ENCODE peak calls at places on chromosome 7, in six cellular contexts. T is neuronal stem cell, E is mammary epithelial cell, Y is neural progenitor cell, U is fibroblast of lung, W is GM23248. B is an unnamed sample. For H3K4me1, the result is how much of the 10 kb centered on the place peaks cover.

GRCh38 chr7:40199076-40199802 is 64.4 kb downstream of the SUGCT start:
- DNase-seq in T (no peak), E (peak), Y (peak), U (peak), W (peak), B (peak)

GRCh38 chr7:155644971-155645509 is 579 bp downstream of the RBM33 start:
- DNase-seq in T (peak), E (peak), Y (peak), U (peak), W (peak), B (no peak)

GRCh38 chr7:26167293-26167934 is 15.4 kb downstream of the NFE2L3 start:
- DNase-seq in T (no peak), E (no peak), Y (no peak), U (no peak), W (no peak), B (no peak)

GRCh38 chr7:122143376-122143750 is 686 bp downstream of the AASS start:
- DNase-seq in T (peak), E (peak), Y (peak), U (peak), W (peak), B (peak)

GRCh38 chr7:24063721-24064120 is 220.3 kb upstream of the NPY start:
- DNase-seq in T (no peak), E (no peak), Y (no peak), U (no peak), W (no peak), B (peak)

GRCh38 chr7:50369408-50370026 is 65.0 kb downstream of the IKZF1 start:
- DNase-seq in T (peak), E (peak), Y (peak), U (peak), W (peak), B (peak)

GRCh38 chr7:140610204-140611165 is 30.1 kb downstream of the DENND2A start:
- DNase-seq in T (no peak), E (no peak), Y (no peak), U (no peak), W (peak), B (peak)

GRCh38 chr7:137508437-137509175 is 165.1 kb upstream of the PTN start:
- DNase-seq in T (no peak), E (peak), Y (no peak), U (peak), W (peak), B (no peak)

GRCh38 chr7:134669845-134670373 is 23.3 kb downstream of the BPGM start:
- DNase-seq in T (no peak), E (peak), Y (no peak), U (peak), W (peak), B (no peak)

GRCh38 chr7:147911224-147911623 is 679.3 kb upstream of the C7orf33 start:
- DNase-seq in T (no peak), E (no peak), Y (no peak), U (no peak), W (no peak), B (no peak)

GRCh38 chr7:65449505-65449852 is 75.8 kb downstream of the ZNF92 start:
- DNase-seq in T (no peak), E (peak), Y (no peak), U (no peak), W (no peak), B (no peak)

GRCh38 chr7:90560730-90561129 is 35.4 kb upstream of the CDK14 start:
- DNase-seq in T (no peak), E (no peak), Y (no peak), U (peak), W (peak), B (no peak)

GRCh38 chr7:134941185-134941900 is 45.0 kb upstream of the AGBL3 start:
- DNase-seq in T (peak), E (peak), Y (peak), U (peak), W (peak), B (peak)

DNA sequence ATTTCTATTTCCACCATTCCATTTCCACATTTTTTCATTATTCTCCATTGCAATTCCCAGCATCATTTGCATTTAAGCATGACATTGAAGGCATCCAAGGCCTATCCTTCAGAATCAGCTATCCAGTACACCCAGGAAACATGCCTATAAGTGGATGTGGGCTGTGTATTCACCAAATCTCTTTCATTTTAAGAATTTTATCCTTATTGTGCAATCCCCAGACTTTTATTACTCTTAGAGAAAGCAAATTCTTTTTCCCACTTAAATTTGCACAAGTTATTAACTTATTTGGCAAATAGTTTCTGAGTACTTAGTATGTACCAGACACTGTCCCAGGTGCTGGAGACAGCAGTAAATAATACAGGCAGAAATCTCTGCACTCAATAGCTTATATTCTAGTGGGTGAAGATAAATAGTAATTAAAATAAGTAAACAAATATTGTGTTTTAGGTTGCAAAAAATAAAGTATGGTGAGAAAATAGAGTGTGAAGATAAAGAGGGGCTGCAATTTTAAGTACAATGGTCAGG is 132.9 kb downstream of the NRCAM start:
- DNase-seq in T (no peak), E (no peak), Y (no peak), U (no peak), W (no peak), B (no peak)
- H3K4me1 ChIP-seq in T (half or more), E (under half), Y (half or more), U (under half), W (under half), B (under half)

DNA sequence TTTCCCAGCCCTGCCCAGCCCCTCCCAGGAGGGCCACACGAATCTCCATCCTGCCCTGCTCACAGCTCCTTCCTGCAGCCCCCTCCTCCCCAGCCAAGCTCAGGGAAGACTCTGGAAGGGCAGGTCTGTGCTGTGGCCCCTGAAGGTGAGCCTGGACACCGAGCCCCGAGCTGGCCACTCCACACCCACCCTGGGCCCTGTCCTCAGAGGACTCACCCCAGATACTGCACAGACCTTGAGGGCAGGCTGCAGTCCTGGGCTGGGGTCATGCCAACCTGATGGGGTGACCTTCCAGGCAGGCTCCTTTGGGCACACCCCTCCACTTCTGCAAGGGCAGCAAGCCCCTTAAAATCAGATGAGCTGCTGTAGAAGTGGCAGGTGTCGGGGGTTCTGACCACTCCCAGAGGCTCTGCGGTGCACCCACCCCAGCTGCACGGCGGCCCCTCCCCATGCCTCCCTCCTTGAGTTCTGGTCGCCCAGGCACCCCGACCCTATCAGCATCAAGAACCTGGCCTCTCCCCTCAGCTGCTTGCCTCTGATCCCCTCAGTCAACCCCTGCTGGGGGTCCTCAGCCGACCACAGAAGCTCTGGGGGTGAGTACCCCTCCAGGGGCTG is 24.3 kb downstream of the YKT6 start:
- DNase-seq in T (no peak), E (no peak), Y (no peak), U (no peak), W (no peak), B (no peak)
- H3K4me2 ChIP-seq in T (no peak), E (peak), Y (no peak), U (no peak), W (no peak), B (no peak)

GRCh38 chr7:4774007-4774406 is 1.4 kb upstream of the AP5Z1 start:
- DNase-seq in T (no peak), E (no peak), Y (no peak), U (no peak), W (no peak), B (no peak)

GRCh38 chr7:4776160-4776623 is 769 bp downstream of the AP5Z1 start:
- DNase-seq in T (no peak), E (peak), Y (no peak), U (no peak), W (peak), B (peak)

GRCh38 chr7:4775281-4776159 is at the start of gene AP5Z1:
- DNase-seq in T (peak), E (peak), Y (peak), U (peak), W (peak), B (peak)

GRCh38 chr7:4772306-4772705 is 3.1 kb upstream of the AP5Z1 start:
- DNase-seq in T (no peak), E (no peak), Y (no peak), U (no peak), W (no peak), B (no peak)

GRCh38 chr7:4774804-4775280 is 581 bp upstream of the AP5Z1 start:
- DNase-seq in T (no peak), E (peak), Y (no peak), U (peak), W (peak), B (peak)
- H2AFZ ChIP-seq in T (peak), E (peak), Y (peak), U (peak), W (peak), B (peak)

GRCh38 chr7:128024154-128024553 is 7.1 kb downstream of the LRRC4 start:
- DNase-seq in T (no peak), E (no peak), Y (no peak), U (no peak), W (no peak), B (no peak)

GRCh38 chr7:128022631-128023532 is 8.4 kb downstream of the LRRC4 start:
- DNase-seq in T (no peak), E (peak), Y (no peak), U (peak), W (peak), B (no peak)

GRCh38 chr7:128019330-128019729 is 11.9 kb downstream of the LRRC4 start:
- DNase-seq in T (no peak), E (no peak), Y (peak), U (no peak), W (no peak), B (no peak)

GRCh38 chr7:128020161-128020560 is 11.1 kb downstream of the LRRC4 start:
- DNase-seq in T (no peak), E (no peak), Y (peak), U (no peak), W (peak), B (peak)

DNA sequence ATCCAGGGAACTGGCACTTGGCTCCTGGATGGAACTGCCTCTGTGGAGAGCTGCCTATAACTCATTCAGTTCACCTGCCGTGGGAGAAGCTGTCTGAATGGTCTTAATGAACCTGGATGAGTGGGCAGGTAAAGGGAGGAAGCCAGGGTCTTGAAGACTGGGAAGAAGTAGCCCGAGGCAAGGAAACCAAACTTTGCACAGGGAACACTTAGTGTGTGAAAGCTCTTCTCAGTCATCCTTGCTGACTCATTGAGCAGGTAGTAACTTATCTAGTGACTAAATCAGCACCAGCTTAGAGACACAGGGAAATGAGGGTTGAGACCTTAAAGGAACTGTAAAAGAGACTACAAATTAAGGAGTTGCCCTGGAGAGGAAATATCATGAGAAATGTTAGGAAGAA is 9.9 kb downstream of the LRRC4 start:
- DNase-seq in T (no peak), E (peak), Y (no peak), U (no peak), W (peak), B (peak)
- H3K4me1 ChIP-seq in T (under half), E (half or more), Y (half or more), U (under half), W (under half), B (under half)

GRCh38 chr7:142668495-142668894 is 80.8 kb upstream of the PRSS1 start:
- DNase-seq in T (no peak), E (no peak), Y (no peak), U (no peak), W (no peak), B (no peak)
- H3K4me2 ChIP-seq in T (no peak), E (no peak), Y (no peak), U (no peak), W (no peak), B (no peak)

GRCh38 chr7:118861581-118861980 is 637.1 kb downstream of the ANKRD7 start:
- DNase-seq in T (no peak), E (no peak), Y (no peak), U (no peak), W (no peak), B (no peak)
- H2AFZ ChIP-seq in T (peak), E (no peak), Y (no peak), U (no peak), W (no peak), B (no peak)

B was measured in trophoblast cell.